ENCODE peak calls at places on chromosomes 7 and 10, in six cellular contexts. N is IMR-90, Y is trophoblast cell, T is mesenchymal stem cell, U is H9, E is H1. F is an unnamed sample.
A peak's percentile ranks its signal among the peaks of the same experiment; 100 is the strongest.

GRCh38 chr7:80078159-80078731 is 56.4 kb upstream of the GNAI1 start:
- DNase-seq in Y (peak; percentile 5), U (no peak), T (peak; percentile 45), N (peak; percentile 40), E (no peak), F (no peak)

GRCh38 chr7:165661-166369 is 26.6 kb upstream of the FAM20C start:
- DNase-seq in E (no peak), N (no peak), U (no peak), Y (no peak), T (no peak), F (no peak)

GRCh38 chr10:77983384-77984341 is 45.7 kb downstream of the POLR3A start:
- DNase-seq in U (no peak), N (peak; percentile 68), E (no peak), T (peak; percentile 83), Y (no peak), F (no peak)

GRCh38 chr7:140229591-140230516 is 53.1 kb upstream of the KDM7A start:
- DNase-seq in T (no peak), Y (no peak), U (peak; percentile 74), N (no peak), E (peak; percentile 74), F (peak; percentile 12)

GRCh38 chr7:79548616-79549206 is 95.2 kb upstream of the MAGI2 start:
- DNase-seq in U (no peak), N (peak; percentile 2), Y (no peak), E (no peak), T (no peak), F (no peak)

GRCh38 chr7:33933611-33934281 is 28.4 kb downstream of the BMPER start:
- DNase-seq in U (no peak), E (no peak), N (peak; percentile 92), Y (peak; percentile 93), T (peak; percentile 83), F (no peak)

GRCh38 chr10:102347236-102347828 is 48.2 kb upstream of the NFKB2 start:
- DNase-seq in N (peak; percentile 38), T (peak; percentile 56), E (peak; percentile 54), U (peak; percentile 70), Y (peak; percentile 58), F (peak; percentile 31)

GRCh38 chr7:139232377-139232717 is 1.3 kb downstream of the UBN2 start:
- DNase-seq in Y (peak; percentile 35), E (no peak), N (peak; percentile 24), U (no peak), T (no peak), F (no peak)

GRCh38 chr7:34158311-34158710 is 253.0 kb downstream of the BMPER start:
- DNase-seq in N (peak; percentile 41), E (no peak), T (peak; percentile 32), Y (no peak), U (no peak), F (no peak)

GRCh38 chr10:80177781-80178636 is 27.3 kb downstream of the ANXA11 start:
- DNase-seq in U (no peak), Y (peak; percentile 89), T (peak; percentile 82), E (no peak), N (peak; percentile 54), F (no peak)

GRCh38 chr7:13017325-13017853 is 330.0 kb downstream of the ARL4A start:
- DNase-seq in U (peak; percentile 35), Y (no peak), N (peak; percentile 88), E (no peak), T (peak; percentile 80), F (peak; percentile 84)

GRCh38 chr7:127629268-127629854 is 11.4 kb upstream of the PAX4 start:
- DNase-seq in U (peak; percentile 95), N (no peak), E (peak; percentile 94), Y (peak; percentile 43), T (no peak), F (no peak)

GRCh38 chr7:126605056-126605455 is 647.7 kb downstream of the GRM8 start:
- DNase-seq in U (no peak), T (no peak), N (no peak), Y (no peak), E (no peak), F (no peak)

GRCh38 chr7:36600314-36600682 is 124.0 kb downstream of the AOAH start:
- DNase-seq in N (no peak), U (no peak), E (no peak), T (no peak), Y (no peak), F (no peak)

GRCh38 chr7:127588697-127589482 is 679 bp downstream of the ARF5 start:
- DNase-seq in U (peak; percentile 85), Y (peak; percentile 69), N (peak; percentile 51), E (peak; percentile 84), T (peak; percentile 62), F (peak; percentile 48)

GRCh38 chr10:124745678-124746077 is 1.5 kb upstream of the FAM53B start:
- DNase-seq in E (no peak), N (peak; percentile 72), U (no peak), Y (peak; percentile 99), T (peak; percentile 75), F (no peak)

GRCh38 chr10:90602815-90603600 is 254.8 kb downstream of the HTR7 start:
- DNase-seq in T (peak; percentile 68), E (no peak), U (no peak), N (no peak), Y (no peak), F (no peak)

GRCh38 chr10:104297697-104298660 is 29.0 kb downstream of the GSTO2 start:
- DNase-seq in T (no peak), Y (peak; percentile 77), N (peak; percentile 89), E (peak; percentile 93), U (peak; percentile 85), F (peak; percentile 31)

GRCh38 chr10:91009121-91009520 is 88.2 kb upstream of the ANKRD1 start:
- DNase-seq in T (no peak), Y (no peak), U (no peak), E (no peak), N (no peak), F (no peak)

GRCh38 chr10:110774069-110775021 is 97.4 kb upstream of the PDCD4 start:
- DNase-seq in E (no peak), N (peak; percentile 70), U (no peak), T (peak; percentile 33), Y (peak; percentile 89), F (no peak)

GRCh38 chr7:158816271-158816670 is 13.0 kb downstream of the ESYT2 start:
- DNase-seq in E (peak; percentile 41), N (no peak), U (no peak), Y (peak; percentile 81), T (peak; percentile 44), F (no peak)

GRCh38 chr7:97770845-97771244 is 39.0 kb downstream of the TAC1 start:
- DNase-seq in T (no peak), Y (no peak), E (no peak), U (no peak), N (no peak), F (no peak)

GRCh38 chr10:124657806-124658205 is 86.4 kb downstream of the FAM53B start:
- DNase-seq in N (peak; percentile 29), U (no peak), Y (peak; percentile 12), E (no peak), T (peak; percentile 34), F (no peak)

GRCh38 chr7:142689439-142690168 is 59.7 kb upstream of the PRSS1 start:
- DNase-seq in Y (no peak), E (no peak), U (no peak), N (no peak), T (no peak), F (no peak)

GRCh38 chr10:43861966-43862751 is 213.5 kb upstream of the ZNF32 start:
- DNase-seq in T (peak; percentile 82), N (peak; percentile 96), Y (peak; percentile 31), U (no peak), E (peak; percentile 2), F (no peak)

GRCh38 chr10:65100146-65100545 is 1578.9 kb downstream of the REEP3 start:
- DNase-seq in T (no peak), N (no peak), Y (no peak), E (no peak), U (no peak), F (no peak)

GRCh38 chr10:72001026-72001380 is 36.8 kb downstream of the CHST3 start:
- DNase-seq in U (no peak), Y (no peak), T (no peak), N (no peak), E (no peak), F (no peak)

GRCh38 chr7:157782041-157782440 is 445.2 kb downstream of the DNAJB6 start:
- DNase-seq in E (no peak), Y (no peak), T (no peak), N (no peak), U (no peak), F (no peak)

GRCh38 chr7:66303454-66304160 is 98.5 kb downstream of the TPST1 start:
- DNase-seq in Y (no peak), E (no peak), T (no peak), N (no peak), U (no peak), F (no peak)

DNA sequence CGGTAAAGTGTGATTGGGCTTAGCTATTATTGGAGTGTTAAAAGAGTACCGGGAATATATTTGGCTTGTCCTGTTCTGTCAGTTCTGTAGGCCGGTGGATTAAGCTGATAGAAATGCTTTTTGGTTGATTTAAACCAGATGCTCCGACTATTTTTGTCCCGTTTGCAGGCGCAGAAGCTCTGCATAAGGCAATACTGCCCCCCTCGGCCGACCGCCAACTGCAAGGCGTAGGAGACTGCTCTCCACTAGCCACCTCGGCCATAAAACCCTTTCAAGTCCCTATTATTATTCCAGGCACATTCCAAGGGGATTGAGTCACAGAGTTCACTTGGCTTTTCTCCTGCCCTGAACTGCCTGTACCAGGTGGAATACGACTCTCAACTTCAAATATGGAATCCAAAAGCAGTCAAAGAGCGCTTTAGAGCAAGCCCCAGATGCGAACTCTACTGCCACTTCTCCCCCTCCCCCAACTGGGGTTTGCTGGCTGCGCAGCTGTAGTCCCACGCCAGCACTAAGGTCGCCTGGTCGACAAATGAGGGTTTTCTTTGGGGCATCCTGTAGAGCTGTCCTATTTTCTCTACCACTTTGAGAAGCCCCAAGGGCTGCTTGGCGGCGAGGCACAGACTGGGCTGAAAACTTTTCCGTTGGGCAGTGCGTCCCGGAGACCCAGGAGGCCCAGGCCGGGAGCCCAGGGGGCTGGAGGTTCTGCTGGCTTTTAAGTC is 108.3 kb downstream of the REEP3 start:
- DNase-seq in T (peak; percentile 97), Y (peak; percentile 98), N (peak; percentile 99), E (peak; percentile 90), U (peak; percentile 97), F (peak; percentile 88)
- H2BK120ac ChIP-seq in T (peak overlapping the region; percentile 67), Y (peak overlapping the region; percentile 93), N (peak overlapping the region; percentile 95), E (peak overlapping the region; percentile 52), U (peak overlapping the region; percentile 97), F (no peak overlapping the region)

GRCh38 chr7:108455833-108456677 is at the start of gene NRCAM:
- DNase-seq in E (peak; percentile 91), N (no peak), T (peak; percentile 39), U (peak; percentile 94), Y (peak; percentile 38), F (peak; percentile 85)
- H2AFZ ChIP-seq in E (peak within 1 kb of the TSS; percentile 43), N (peak within 1 kb of the TSS; percentile 84), T (peak within 1 kb of the TSS; percentile 10), U (peak within 1 kb of the TSS; percentile 54), Y (no peak within 1 kb of the TSS), F (peak within 1 kb of the TSS; percentile 96)

GRCh38 chr7:42947531-42947930 is 15.4 kb downstream of the MRPL32 start:
- DNase-seq in E (no peak), U (no peak), Y (no peak), N (no peak), T (peak; percentile 30), F (no peak)
- H2BK120ac ChIP-seq in E (no peak overlapping the region), U (no peak overlapping the region), Y (no peak overlapping the region), N (no peak overlapping the region), T (no peak overlapping the region), F (no peak overlapping the region)

DNA sequence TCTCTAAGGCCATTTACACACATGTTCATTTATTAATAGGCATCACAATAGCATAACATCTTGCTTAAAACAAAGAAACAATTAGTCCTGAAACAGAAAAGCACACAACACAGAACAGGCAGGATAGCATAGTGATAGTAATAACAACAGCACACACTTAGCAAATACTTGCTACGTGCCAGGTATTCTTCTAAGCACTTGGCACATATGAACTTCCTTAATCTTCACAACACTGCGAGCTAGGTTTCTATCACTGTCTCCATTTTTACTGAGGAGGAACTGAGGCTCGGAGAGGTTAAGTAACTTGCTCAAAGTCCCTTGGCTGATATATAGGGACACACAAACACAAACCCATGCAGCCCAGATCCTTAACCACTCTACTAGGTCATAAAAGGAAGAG is 180.8 kb upstream of the RHOBTB1 start:
- DNase-seq in E (no peak), Y (no peak), N (no peak), T (no peak), U (no peak), F (no peak)
- H2AFZ ChIP-seq in E (no peak overlapping the region), Y (no peak overlapping the region), N (no peak overlapping the region), T (no peak overlapping the region), U (no peak overlapping the region), F (no peak overlapping the region)

F was measured in neuronal stem cell.